ENCODE peak calls at places on chromosomes 4 and X, in six cellular contexts. K is fibroblast of lung, F is neural progenitor cell, G is hepatocyte, I is astrocyte, U is MM.1S. M is an unnamed sample.

GRCh38 chr4:177427097-177427665 is 15.1 kb downstream of the AGA start:
- DNase-seq in K (peak), F (no peak), G (peak), I (peak), U (no peak), M (no peak)

GRCh38 chr4:83961575-83961974 is 425.7 kb downstream of the GPAT3 start:
- DNase-seq in K (no peak), F (no peak), G (no peak), I (peak), U (peak), M (no peak)

GRCh38 chr4:169345207-169345788 is 74.5 kb upstream of the SH3RF1 start:
- DNase-seq in K (peak), F (no peak), G (no peak), I (peak), U (no peak), M (peak)

GRCh38 chrX:77167993-77168392 is 279.2 kb upstream of the FGF16 start:
- DNase-seq in K (no peak), F (no peak), G (no peak), I (no peak), U (no peak), M (no peak)

GRCh38 chr4:73764513-73764912 is 24.1 kb downstream of the CXCL8 start:
- DNase-seq in K (peak), F (no peak), G (no peak), I (peak), U (no peak), M (no peak)

GRCh38 chr4:161256716-161257115 is 907.1 kb downstream of the FSTL5 start:
- DNase-seq in K (no peak), F (peak), G (peak), I (no peak), U (peak), M (no peak)

GRCh38 chrX:128975716-128976115 is 547.6 kb downstream of the SMARCA1 start:
- DNase-seq in K (no peak), F (peak), G (peak), I (no peak), U (peak), M (no peak)

GRCh38 chr4:128776794-128777216 is 32.7 kb upstream of the JADE1 start:
- DNase-seq in K (peak), F (no peak), G (peak), I (peak), U (no peak), M (no peak)

GRCh38 chrX:25021132-25021498 is 5.3 kb upstream of the ARX start:
- DNase-seq in K (no peak), F (no peak), G (no peak), I (no peak), U (no peak), M (no peak)

GRCh38 chr4:63777571-63777970 is 631.7 kb downstream of the TECRL start:
- DNase-seq in K (no peak), F (no peak), G (peak), I (no peak), U (no peak), M (no peak)

GRCh38 chr4:55444822-55445221 is 49.1 kb downstream of the TMEM165 start:
- DNase-seq in K (peak), F (peak), G (no peak), I (peak), U (no peak), M (no peak)

GRCh38 chr4:121526509-121526908 is 145.7 kb upstream of the QRFPR start:
- DNase-seq in K (no peak), F (no peak), G (no peak), I (no peak), U (no peak), M (no peak)

GRCh38 chr4:146291313-146291712 is 77.0 kb downstream of the REELD1 start:
- DNase-seq in K (no peak), F (no peak), G (no peak), I (no peak), U (no peak), M (no peak)
- TF ChIP-seq CTCF in K (no peak), F (peak), G (no peak), I (no peak), U (no peak), M (no peak)

GRCh38 chrX:48491809-48492208 is 15.8 kb downstream of the FTSJ1 start:
- DNase-seq in K (no peak), F (no peak), G (no peak), I (no peak), U (no peak), M (no peak)
- H3K27ac ChIP-seq in K (peak), F (no peak), G (no peak), I (peak), U (no peak), M (peak)

GRCh38 chr4:29307256-29307655 is 1412.9 kb upstream of the PCDH7 start:
- DNase-seq in K (no peak), F (no peak), G (no peak), I (no peak), U (no peak), M (no peak)

GRCh38 chr4:29309050-29309449 is 1411.1 kb upstream of the PCDH7 start:
- DNase-seq in K (peak), F (no peak), G (no peak), I (peak), U (no peak), M (no peak)

GRCh38 chr4:29311231-29311630 is 1408.9 kb upstream of the PCDH7 start:
- DNase-seq in K (peak), F (no peak), G (no peak), I (peak), U (no peak), M (no peak)

GRCh38 chr4:29307755-29308154 is 1412.4 kb upstream of the PCDH7 start:
- DNase-seq in K (no peak), F (no peak), G (no peak), I (no peak), U (no peak), M (no peak)

DNA sequence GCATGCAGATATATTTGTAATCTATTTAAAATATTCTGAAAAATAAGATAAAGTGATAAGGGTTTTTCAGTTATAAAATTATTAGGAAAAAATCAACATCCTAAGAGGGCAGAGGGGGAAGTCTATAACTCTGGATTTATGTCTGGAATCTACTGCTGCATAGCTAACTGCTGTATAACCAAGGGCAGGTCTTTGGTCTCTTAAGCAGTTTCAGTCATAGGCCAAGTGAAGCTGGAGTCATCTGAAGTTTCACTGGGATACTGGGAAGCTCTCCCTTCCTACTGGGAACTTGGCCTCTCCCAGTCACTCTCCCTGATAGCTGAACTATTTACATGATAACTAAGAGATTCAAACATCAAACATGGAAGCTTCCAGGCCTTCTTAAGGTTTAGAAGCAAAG is 1409.9 kb upstream of the PCDH7 start:
- DNase-seq in K (no peak), F (no peak), G (no peak), I (no peak), U (no peak), M (no peak)
- H2AFZ ChIP-seq in K (no peak), F (peak), G (no peak), I (no peak), U (no peak), M (no peak)

GRCh38 chr4:1229117-1229849 is 19.6 kb downstream of the CTBP1 start:
- DNase-seq in K (no peak), F (no peak), G (no peak), I (no peak), U (no peak), M (no peak)

GRCh38 chr4:1231637-1232360 is 17.1 kb downstream of the CTBP1 start:
- DNase-seq in K (no peak), F (no peak), G (no peak), I (no peak), U (no peak), M (no peak)

GRCh38 chr4:1232661-1233621 is 16.0 kb downstream of the CTBP1 start:
- DNase-seq in K (peak), F (peak), G (peak), I (peak), U (no peak), M (no peak)

GRCh38 chr4:1230316-1230715 is 18.6 kb downstream of the CTBP1 start:
- DNase-seq in K (no peak), F (no peak), G (no peak), I (no peak), U (no peak), M (no peak)

DNA sequence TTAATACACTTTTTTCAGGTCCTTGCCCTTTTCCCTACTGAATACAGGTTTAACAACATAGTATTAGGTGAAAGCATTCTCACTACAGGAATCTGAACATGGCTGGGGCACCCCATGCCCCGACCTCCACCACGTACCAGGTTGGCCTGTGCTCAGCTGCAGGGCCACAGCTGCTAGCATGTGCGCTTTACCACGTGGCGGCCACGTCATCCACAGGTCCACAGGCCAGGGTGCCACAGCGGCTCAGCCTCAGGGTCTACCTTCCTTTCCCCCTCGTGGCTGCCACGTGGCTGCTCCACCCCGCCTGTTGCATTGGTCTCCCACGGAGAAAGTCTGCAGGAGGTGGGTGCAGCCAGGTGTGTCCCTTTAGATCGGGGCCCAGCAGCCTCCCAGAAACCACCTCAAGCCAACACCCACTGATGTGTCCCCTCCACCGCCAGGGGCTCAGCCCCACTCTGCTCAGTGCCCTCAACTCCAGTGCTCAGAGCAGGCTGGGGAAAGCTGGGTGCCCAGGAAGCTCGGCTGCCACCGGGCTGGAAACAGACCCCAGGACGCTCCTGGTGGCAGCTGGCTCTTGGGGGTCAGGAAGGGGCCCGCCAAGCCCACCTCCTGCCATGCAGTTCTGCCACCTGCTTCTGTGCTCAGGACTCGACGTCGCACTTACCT is 17.8 kb downstream of the CTBP1 start:
- DNase-seq in K (no peak), F (no peak), G (no peak), I (no peak), U (no peak), M (no peak)
- TF ChIP-seq CTCF in K (no peak), F (no peak), G (no peak), I (no peak), U (no peak), M (no peak)

GRCh38 chr4:38670061-38670894 is 6.3 kb downstream of the KLF3 start:
- DNase-seq in K (no peak), F (peak), G (no peak), I (no peak), U (no peak), M (no peak)
- H3K27ac ChIP-seq in K (no peak), F (no peak), G (peak), I (no peak), U (peak), M (peak)

DNA sequence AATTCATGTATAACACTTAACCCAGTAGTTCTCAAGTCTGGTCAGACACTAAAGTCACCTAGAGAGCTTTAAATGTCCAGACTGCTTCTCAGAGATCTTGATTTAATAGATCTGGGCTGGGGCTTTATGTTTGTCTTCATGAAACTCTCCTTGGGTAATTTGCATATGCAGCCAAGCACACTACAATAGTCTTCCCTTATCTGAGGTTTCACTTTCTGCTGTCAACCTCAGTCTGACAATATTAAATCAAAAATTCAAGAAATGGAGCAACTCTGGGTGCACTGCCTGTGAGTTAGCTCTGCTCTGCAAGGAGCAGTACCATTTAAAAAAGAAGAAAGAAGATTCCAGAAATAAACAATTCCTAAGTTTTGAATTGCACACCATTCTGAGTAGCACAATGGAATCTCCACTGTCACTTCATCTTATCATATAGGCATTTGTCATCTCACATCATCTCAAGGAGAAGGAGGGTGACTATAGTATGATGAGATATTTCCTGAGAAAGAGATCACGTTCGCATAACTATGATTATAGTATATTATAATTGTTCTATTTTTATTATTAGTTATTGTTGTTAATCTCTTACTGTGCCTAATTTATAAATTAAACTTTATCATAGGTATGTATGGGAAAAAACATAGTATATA is 9.4 kb downstream of the FNIP2 start:
- DNase-seq in K (no peak), F (no peak), G (no peak), I (no peak), U (peak), M (no peak)
- H2AFZ ChIP-seq in K (no peak), F (no peak), G (no peak), I (no peak), U (no peak), M (no peak)

DNA sequence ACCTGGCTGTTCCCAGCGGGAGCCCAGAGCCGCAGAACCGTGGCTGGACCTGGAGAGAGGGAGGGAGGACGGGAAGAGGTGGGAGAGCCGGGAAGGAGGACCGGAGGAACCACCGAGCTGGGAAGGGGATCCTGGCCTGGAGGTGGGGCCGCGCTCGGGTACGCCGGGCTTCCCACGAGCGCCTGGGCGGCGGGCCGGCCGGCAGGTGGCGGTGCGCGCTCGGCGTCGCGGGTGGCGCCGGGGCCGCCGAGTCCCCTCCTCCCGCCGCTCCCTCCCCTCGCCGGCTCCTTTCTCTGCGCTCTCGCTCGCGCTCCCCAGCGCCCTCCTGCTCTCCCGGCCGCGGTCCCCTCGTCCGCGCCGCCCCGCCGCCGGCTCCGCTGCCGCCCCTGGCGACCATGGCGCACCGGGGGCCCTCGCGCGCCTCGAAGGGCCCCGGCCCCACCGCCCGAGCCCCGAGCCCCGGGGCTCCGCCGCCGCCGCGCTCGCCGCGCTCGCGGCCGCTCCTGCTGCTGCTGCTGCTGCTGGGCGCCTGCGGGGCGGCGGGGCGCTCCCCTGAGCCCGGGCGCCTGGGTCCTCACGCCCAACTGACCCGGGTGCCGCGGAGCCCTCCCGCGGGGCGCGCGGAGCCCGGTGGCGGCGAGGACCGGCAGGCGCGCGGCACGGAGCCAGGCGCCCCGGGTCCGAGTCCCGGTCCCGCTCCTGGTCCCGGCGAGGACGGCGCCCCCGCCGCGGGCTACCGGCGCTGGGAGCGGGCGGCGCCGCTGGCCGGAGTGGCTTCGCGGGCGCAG is at the start of gene SORCS2:
- DNase-seq in K (peak), F (peak), G (peak), I (no peak), U (no peak), M (no peak)
- TF ChIP-seq CTCF in K (peak), F (peak), G (peak), I (peak), U (no peak), M (no peak)

GRCh38 chr4:182809417-182810102 is 107.6 kb downstream of the DCTD start:
- DNase-seq in K (no peak), F (no peak), G (peak), I (no peak), U (no peak), M (peak)
- H3K27ac ChIP-seq in K (no peak), F (no peak), G (no peak), I (peak), U (peak), M (peak)

DNA sequence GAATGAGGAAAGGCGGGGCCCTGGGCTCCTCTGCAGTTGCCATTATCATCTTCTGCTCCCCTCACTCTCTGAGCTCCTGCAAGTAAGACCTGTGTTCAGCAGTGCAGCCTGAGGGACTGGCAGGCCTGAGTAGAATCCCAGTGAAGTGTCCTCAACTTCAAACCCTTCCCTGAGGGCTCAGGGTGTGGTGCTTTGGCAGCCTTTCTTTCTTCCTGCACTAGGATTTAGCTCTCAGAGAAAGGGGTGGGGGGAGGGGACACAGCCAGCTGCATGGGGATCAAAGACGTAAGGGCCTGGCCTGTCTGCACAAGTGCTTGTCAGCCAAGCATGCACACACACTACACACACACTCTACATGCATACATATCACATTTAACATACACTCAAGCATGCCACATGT is 223.5 kb upstream of the RPL34 start:
- DNase-seq in K (no peak), F (peak), G (no peak), I (no peak), U (no peak), M (no peak)
- H2AFZ ChIP-seq in K (no peak), F (peak), G (no peak), I (no peak), U (no peak), M (no peak)

GRCh38 chr4:67122029-67122428 is 423.3 kb downstream of the CENPC start:
- DNase-seq in K (no peak), F (peak), G (peak), I (no peak), U (peak), M (no peak)
- TF ChIP-seq CTCF in K (no peak), F (peak), G (peak), I (peak), U (peak), M (peak)